ENCODE peak calls at places on chromosomes 3 and 15, in seven cellular contexts. P is GM12878, K is K562, A is SK-N-SH, D is HepG2, Z is NT2/D1, H is H1. F is an unnamed sample.

GRCh38 chr3:115918900-115919299 is 295.6 kb downstream of the GAP43 start:
- DNase-seq in Z (no peak), A (no peak), D (no peak), P (no peak), H (no peak), K (no peak), F (no peak)

GRCh38 chr15:37801529-37801928 is 132.9 kb upstream of the TMCO5A start:
- DNase-seq in D (no peak), K (no peak), Z (no peak), H (no peak), P (no peak), A (no peak), F (no peak)

GRCh38 chr3:55272031-55272645 is 215.0 kb downstream of the WNT5A start:
- DNase-seq in Z (no peak), A (no peak), D (no peak), P (no peak), K (no peak), H (no peak), F (no peak)

GRCh38 chr15:29556385-29556784 is 265.9 kb downstream of the TJP1 start:
- DNase-seq in D (no peak), K (no peak), Z (no peak), A (no peak), H (no peak), P (no peak), F (no peak)

GRCh38 chr3:158337007-158337608 is 227.2 kb downstream of the RSRC1 start:
- DNase-seq in A (no peak), K (no peak), D (no peak), Z (no peak), P (no peak), H (no peak), F (no peak)

GRCh38 chr15:66831801-66832390 is 129.9 kb downstream of the SMAD6 start:
- DNase-seq in Z (no peak), K (no peak), D (no peak), A (no peak), P (no peak), H (no peak), F (no peak)

GRCh38 chr3:56590814-56591213 is 33.8 kb downstream of the CCDC66 start:
- DNase-seq in Z (peak; percentile 11), H (no peak), K (no peak), A (no peak), D (no peak), P (no peak), F (no peak)

GRCh38 chr15:68315495-68316007 is 38.0 kb downstream of the FEM1B start:
- DNase-seq in H (no peak), D (no peak), Z (peak; percentile 15), A (no peak), P (no peak), K (no peak), F (no peak)

GRCh38 chr3:149902498-149903139 is 68.1 kb downstream of the PFN2 start:
- DNase-seq in P (no peak), A (peak; percentile 26), K (no peak), Z (no peak), D (no peak), H (no peak), F (no peak)

GRCh38 chr15:60594071-60594470 is 115.1 kb upstream of the ICE2 start:
- DNase-seq in Z (no peak), P (no peak), K (no peak), H (no peak), A (no peak), D (no peak), F (no peak)

GRCh38 chr15:60592386-60593339 is 113.7 kb upstream of the ICE2 start:
- DNase-seq in Z (peak; percentile 75), H (no peak), K (peak; percentile 54), P (no peak), D (peak; percentile 74), A (peak; percentile 88), F (no peak)

GRCh38 chr15:60589728-60590127 is 110.8 kb upstream of the ICE2 start:
- DNase-seq in H (no peak), P (no peak), K (no peak), A (no peak), D (no peak), Z (no peak), F (no peak)

GRCh38 chr15:60590935-60591490 is 112.1 kb upstream of the ICE2 start:
- DNase-seq in D (peak; percentile 96), K (no peak), Z (no peak), A (peak; percentile 73), P (no peak), H (no peak), F (no peak)

DNA sequence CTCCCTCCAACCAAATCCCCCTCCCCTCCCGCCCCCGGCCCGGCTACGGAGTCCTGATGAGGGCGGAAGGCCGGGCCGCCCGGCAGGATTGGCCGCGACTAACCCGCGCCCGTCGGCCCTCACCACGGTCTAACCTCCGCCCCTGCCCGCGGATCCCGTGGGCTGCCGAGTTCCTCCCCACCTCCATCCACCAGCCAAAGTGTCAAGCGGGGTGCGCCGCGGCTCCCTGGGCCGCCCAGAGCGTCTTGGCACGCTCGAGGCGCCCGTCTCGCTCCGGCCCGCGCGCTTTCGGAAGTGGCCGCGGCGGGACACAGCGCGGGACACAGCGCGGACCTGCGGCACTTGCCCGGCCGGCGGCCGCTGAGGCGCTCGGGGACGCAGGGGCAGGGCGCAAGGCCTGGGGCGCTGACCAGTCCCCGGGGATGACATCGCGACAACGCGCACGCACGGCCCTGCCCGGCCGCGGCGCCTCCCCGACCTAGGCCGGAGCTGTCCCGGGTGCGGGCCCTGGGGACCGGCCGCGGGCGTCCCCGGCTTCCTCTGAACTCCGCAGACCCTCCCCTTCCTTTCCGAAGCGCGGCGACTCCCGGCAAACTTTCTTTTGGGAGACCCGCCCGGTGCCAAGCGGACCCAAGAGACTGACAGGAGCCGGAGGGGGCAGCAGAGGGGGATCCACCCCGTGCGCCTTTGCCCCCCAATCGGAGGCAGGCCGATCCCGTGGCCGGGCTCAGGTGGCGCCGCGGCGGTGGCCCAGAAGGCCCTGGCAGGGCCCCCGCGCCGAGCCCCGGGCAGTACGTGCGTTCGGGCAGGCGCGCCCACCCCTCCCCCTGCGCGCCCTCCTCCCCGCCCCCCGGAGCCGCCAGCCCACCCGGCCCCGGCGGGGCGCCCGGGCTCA is 112.8 kb upstream of the ICE2 start:
- DNase-seq in Z (no peak), D (no peak), A (peak; percentile 83), K (no peak), P (no peak), H (no peak), F (no peak)
- H3K9ac ChIP-seq in Z (peak overlapping the region; percentile 79), D (peak overlapping the region; percentile 90), A (peak overlapping the region; percentile 59), K (no peak overlapping the region), P (peak overlapping the region; percentile 80), H (peak overlapping the region; percentile 52), F (no peak overlapping the region)

DNA sequence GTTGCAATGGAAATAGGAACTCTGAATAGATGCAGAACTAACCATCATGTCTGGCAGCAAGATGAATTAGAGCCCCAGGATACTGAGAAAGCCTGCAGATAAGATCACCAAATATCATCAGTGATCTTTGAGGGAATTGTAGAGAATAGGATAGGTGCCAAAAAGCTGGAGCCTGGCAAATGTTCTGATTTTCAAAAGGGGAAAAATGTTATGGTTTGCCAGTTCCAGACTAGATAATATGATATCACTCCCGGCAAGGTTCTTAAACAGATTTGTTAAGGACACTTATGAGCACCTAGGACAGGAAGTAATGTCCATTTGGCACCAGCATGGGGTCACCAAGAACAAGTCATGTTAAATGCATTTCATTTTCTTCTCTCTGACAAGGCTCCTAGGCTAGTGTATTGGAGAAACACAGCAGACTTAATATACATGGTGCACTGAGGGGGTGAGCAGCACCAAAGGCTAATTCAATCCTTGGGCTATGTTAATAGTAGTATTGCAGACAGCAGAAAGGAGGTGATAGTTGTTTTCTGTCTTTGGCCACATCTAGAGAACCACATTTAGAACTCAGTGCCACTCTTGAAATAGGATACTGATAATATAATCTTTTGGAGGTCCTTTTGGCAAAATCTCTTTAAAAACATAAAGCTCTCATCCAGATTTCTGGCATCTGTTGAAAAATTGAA is 4.8 kb downstream of the SRGAP3 start:
- DNase-seq in Z (no peak), P (no peak), H (no peak), K (no peak), A (peak; percentile 53), D (no peak), F (no peak)
- H3K4me3 ChIP-seq in Z (no peak overlapping the region), P (no peak overlapping the region), H (no peak overlapping the region), K (no peak overlapping the region), A (no peak overlapping the region), D (no peak overlapping the region), F (no peak overlapping the region)

GRCh38 chr3:14563946-14564539 is 23.9 kb upstream of the GRIP2 start:
- DNase-seq in Z (no peak), K (no peak), D (no peak), P (no peak), H (no peak), A (no peak), F (no peak)
- TF ChIP-seq YY1 in Z (no peak), K (no peak), D (no peak), P (no peak), H (no peak), A (no peak), F (no peak)

DNA sequence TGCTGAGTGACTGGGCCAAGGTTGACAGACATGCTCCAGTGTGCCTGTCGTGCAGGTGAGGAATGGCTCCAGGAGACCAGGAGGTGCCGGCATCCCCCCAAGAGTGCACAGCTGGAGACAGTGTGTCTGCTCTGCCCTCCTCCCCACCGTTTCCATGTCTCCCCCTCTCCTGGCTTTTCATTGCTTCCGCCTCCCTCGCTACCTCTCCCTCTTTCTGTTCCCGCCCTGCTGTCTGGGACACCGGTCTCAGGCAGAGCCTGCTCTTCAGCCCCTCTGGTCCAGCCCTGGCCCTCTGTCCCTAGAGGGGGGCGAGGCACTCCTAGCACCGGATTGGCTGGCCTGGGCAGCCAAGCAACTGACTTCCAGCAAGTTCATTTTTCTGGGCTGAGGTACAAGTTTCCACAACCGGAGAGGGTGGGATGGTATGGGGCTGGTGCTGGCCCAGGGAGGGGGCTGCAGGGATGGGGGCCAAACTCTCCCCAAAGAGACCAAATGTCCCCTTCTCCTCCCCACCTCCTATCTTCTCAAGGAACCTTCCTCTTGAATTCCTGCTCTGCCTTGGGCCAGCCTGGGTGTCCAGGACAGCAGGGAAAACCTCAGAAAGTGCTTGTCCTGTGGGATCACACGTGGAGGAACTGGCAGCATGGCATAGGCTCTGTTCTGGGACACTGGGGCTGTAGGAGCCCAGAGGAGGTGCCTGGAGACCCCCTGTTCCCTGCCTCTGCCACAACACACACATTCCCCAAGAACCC is 32.6 kb downstream of the PRKCD start:
- DNase-seq in K (no peak), Z (no peak), A (peak; percentile 28), H (no peak), D (no peak), P (no peak), F (no peak)
- H3K9ac ChIP-seq in K (peak overlapping the region; percentile 17), Z (peak overlapping the region; percentile 29), A (no peak overlapping the region), H (no peak overlapping the region), D (no peak overlapping the region), P (no peak overlapping the region), F (peak overlapping the region; percentile 6)

GRCh38 chr3:621714-622113 is 425.2 kb downstream of the CHL1 start:
- DNase-seq in P (no peak), K (no peak), D (no peak), A (no peak), H (no peak), Z (no peak), F (no peak)
- H3K4me3 ChIP-seq in P (no peak overlapping the region), K (no peak overlapping the region), D (no peak overlapping the region), A (no peak overlapping the region), H (no peak overlapping the region), Z (no peak overlapping the region), F (no peak overlapping the region)

GRCh38 chr3:12345141-12345561 is 56.3 kb downstream of the PPARG start:
- DNase-seq in H (no peak), Z (no peak), P (no peak), D (no peak), K (no peak), A (no peak), F (peak; percentile 84)
- TF ChIP-seq YY1 in H (no peak), Z (no peak), P (no peak), D (no peak), K (no peak), A (no peak), F (peak; percentile 24)

GRCh38 chr3:8529197-8529637 is 27.6 kb downstream of the LMCD1 start:
- DNase-seq in Z (no peak), H (no peak), D (peak; percentile 59), K (no peak), A (peak; percentile 52), P (no peak), F (no peak)
- H3K9ac ChIP-seq in Z (no peak overlapping the region), H (no peak overlapping the region), D (no peak overlapping the region), K (no peak overlapping the region), A (no peak overlapping the region), P (no peak overlapping the region), F (no peak overlapping the region)